ENCODE peak calls at places on chromosomes 2 and 18, in ten cellular contexts. N is K562, W is HCT116, D is IMR-90, X is uterus, A is thyroid gland, O is testis, Z is tibial nerve, Y is lower leg skin, V is adrenal gland. R is an unnamed sample.
A peak's percentile ranks its signal among the peaks of the same experiment; 100 is the strongest.

GRCh38 chr2:152445791-152446201 is 110.8 kb downstream of the FMNL2 start:
- DNase-seq in N (no peak), W (no peak), D (peak; percentile 94), X (no peak), A (no peak), O (no peak), Z (peak; percentile 45), Y (no peak), V (peak; percentile 72), R (no peak)

GRCh38 chr2:211901226-211901625 is 637.4 kb downstream of the ERBB4 start:
- DNase-seq in N (no peak), W (no peak), D (no peak), X (no peak), A (no peak), O (no peak), Z (no peak), Y (no peak), V (no peak), R (no peak)

GRCh38 chr18:36229188-36229587 is 41.9 kb downstream of the MOCOS start:
- DNase-seq in N (no peak), W (no peak), D (no peak), X (no peak), A (no peak), O (no peak), Z (no peak), Y (no peak), V (no peak), R (no peak)

GRCh38 chr2:198791623-198792022 is 666.1 kb downstream of the SATB2 start:
- DNase-seq in N (no peak), W (no peak), D (no peak), X (no peak), A (no peak), O (no peak), Z (no peak), Y (no peak), V (no peak), R (no peak)

GRCh38 chr2:162073776-162074578 is at the start of gene DPP4:
- DNase-seq in N (no peak), W (no peak), D (peak; percentile 22), X (peak; percentile 19), A (peak; percentile 22), O (peak; percentile 18), Z (no peak), Y (no peak), V (peak; percentile 37), R (peak; percentile 84)

GRCh38 chr2:85601771-85602475 is 575 bp downstream of the TMEM150A start:
- DNase-seq in N (peak; percentile 34), W (no peak), D (no peak), X (peak; percentile 72), A (peak; percentile 85), O (peak; percentile 78), Z (no peak), Y (peak; percentile 94), V (peak; percentile 81), R (peak; percentile 82)

GRCh38 chr2:180622122-180622918 is 358.1 kb upstream of the UBE2E3 start:
- DNase-seq in N (no peak), W (no peak), D (peak; percentile 78), X (no peak), A (no peak), O (no peak), Z (no peak), Y (no peak), V (no peak), R (no peak)

GRCh38 chr2:270861-271260 is 6.1 kb downstream of the ACP1 start:
- DNase-seq in N (no peak), W (no peak), D (no peak), X (no peak), A (no peak), O (no peak), Z (no peak), Y (no peak), V (no peak), R (no peak)

GRCh38 chr2:172445851-172446250 is 18.5 kb downstream of the ITGA6 start:
- DNase-seq in N (no peak), W (no peak), D (peak; percentile 31), X (no peak), A (no peak), O (peak; percentile 67), Z (no peak), Y (no peak), V (no peak), R (no peak)

GRCh38 chr2:117128471-117128870 is 686.0 kb upstream of the DDX18 start:
- DNase-seq in N (no peak), W (no peak), D (no peak), X (no peak), A (no peak), O (no peak), Z (no peak), Y (no peak), V (no peak), R (no peak)

GRCh38 chr18:58649966-58650816 is 21.1 kb upstream of the MALT1 start:
- DNase-seq in N (no peak), W (no peak), D (peak; percentile 77), X (no peak), A (no peak), O (no peak), Z (no peak), Y (no peak), V (no peak), R (no peak)

GRCh38 chr2:101854877-101855276 is 136.9 kb upstream of the IL1R2 start:
- DNase-seq in N (no peak), W (no peak), D (no peak), X (no peak), A (no peak), O (no peak), Z (no peak), Y (no peak), V (no peak), R (no peak)

GRCh38 chr2:88127638-88127887 is 299 bp downstream of the FABP1 start:
- DNase-seq in N (no peak), W (no peak), D (no peak), X (no peak), A (no peak), O (no peak), Z (no peak), Y (no peak), V (no peak), R (no peak)

GRCh38 chr2:88190808-88191721 is 20.9 kb downstream of the THNSL2 start:
- DNase-seq in N (peak; percentile 81), W (peak; percentile 46), D (peak; percentile 23), X (no peak), A (peak; percentile 17), O (peak; percentile 55), Z (peak; percentile 38), Y (no peak), V (peak; percentile 31), R (no peak)

GRCh38 chr18:598053-598665 is 1.4 kb downstream of the CLUL1 start:
- DNase-seq in N (no peak), W (no peak), D (no peak), X (no peak), A (no peak), O (no peak), Z (no peak), Y (no peak), V (no peak), R (no peak)

GRCh38 chr2:44495035-44495434 is 133.3 kb downstream of the CAMKMT start:
- DNase-seq in N (no peak), W (no peak), D (no peak), X (no peak), A (no peak), O (no peak), Z (no peak), Y (no peak), V (no peak), R (no peak)

DNA sequence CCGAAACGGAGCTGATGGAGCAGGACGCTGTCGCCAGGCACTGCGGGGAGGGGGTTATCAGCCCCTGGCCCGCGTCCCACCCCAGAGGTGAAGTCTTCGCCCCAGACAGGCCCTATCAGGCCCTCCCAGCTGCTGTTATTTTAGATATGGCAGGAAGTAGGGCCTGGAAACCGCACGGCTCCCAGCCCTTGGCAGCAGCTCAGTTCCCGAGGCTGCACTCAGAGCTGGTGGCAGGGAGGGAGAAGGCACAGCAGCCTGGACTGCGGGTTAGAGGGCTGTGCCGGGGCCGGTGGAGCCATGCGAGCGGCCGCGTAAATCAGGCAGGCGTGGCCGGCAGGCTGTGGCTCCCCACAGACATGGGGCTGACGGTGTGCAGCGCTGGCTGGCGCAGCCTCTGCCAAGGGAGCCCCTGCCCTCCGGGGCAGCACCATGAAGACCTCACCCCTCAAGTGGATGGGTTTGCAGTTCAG is 111.4 kb downstream of the NFATC1 start:
- DNase-seq in N (peak; percentile 75), W (no peak), D (no peak), X (peak; percentile 66), A (peak; percentile 71), O (peak; percentile 53), Z (peak; percentile 37), Y (peak; percentile 93), V (peak; percentile 54), R (peak; percentile 54)
- TF ChIP-seq POLR2A in N (no peak), W (no peak), D (no peak), X (no peak), A (no peak), O (no peak), Z (no peak), Y (no peak), V (no peak), R (no peak)

GRCh38 chr2:184527058-184527457 is 71.3 kb upstream of the ZNF804A start:
- DNase-seq in N (no peak), W (no peak), D (no peak), X (no peak), A (no peak), O (no peak), Z (no peak), Y (no peak), V (no peak), R (no peak)
- TF ChIP-seq CTCF in N (no peak), W (no peak), D (no peak), X (no peak), A (no peak), O (no peak), Z (no peak), Y (no peak), V (no peak), R (no peak)

GRCh38 chr2:151297882-151298281 is 8.4 kb upstream of the NMI start:
- DNase-seq in N (no peak), W (no peak), D (peak; percentile 11), X (no peak), A (no peak), O (no peak), Z (no peak), Y (no peak), V (no peak), R (no peak)
- TF ChIP-seq POLR2A in N (no peak), W (no peak), D (no peak), X (no peak), A (no peak), O (no peak), Z (no peak), Y (no peak), V (no peak), R (no peak)

DNA sequence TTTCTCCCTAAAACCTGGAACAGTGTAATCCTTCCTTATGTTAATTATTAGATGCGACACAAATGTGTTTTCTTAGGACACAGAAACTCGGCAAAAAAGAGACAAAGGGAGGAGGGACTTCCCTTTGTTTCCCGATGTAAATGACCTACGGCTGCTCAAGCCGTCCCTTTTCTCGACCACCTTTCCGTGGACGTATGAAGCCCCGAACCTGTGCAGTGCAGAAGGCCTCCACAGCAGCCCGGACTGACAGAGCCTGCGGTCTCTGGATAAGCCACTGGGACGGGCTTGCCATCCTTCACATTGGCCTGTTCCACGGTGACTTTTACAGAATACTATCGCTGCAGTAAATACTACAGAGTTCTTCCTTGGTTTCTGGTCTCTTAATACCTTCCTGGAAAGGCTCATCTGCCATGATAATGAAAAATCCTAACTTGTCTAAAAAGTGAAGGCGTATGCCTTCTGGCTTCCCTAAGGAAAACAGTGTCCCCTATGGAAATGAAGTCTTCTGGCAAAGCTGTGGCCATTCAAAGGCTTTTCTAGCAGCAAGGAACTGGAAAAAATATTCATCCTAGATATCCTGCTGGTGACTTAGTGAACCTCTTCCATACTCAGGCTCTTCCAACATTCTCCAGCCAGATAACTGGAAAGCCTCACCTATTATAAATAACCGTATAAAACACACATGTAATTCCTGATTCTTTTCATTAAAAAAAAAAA is 84.9 kb downstream of the RBMS1 start:
- DNase-seq in N (no peak), W (no peak), D (no peak), X (no peak), A (no peak), O (no peak), Z (no peak), Y (no peak), V (no peak), R (no peak)
- TF ChIP-seq CTCF in N (no peak), W (no peak), D (no peak), X (peak; percentile 26), A (no peak), O (no peak), Z (peak; percentile 22), Y (no peak), V (no peak), R (no peak)

R was measured in Peyer's patch.